ENCODE peak calls at places on chromosomes 3 and 15, in nine cellular contexts. U is stimulated activated CD8-positive, alpha-beta memory T cell treated with anti-CD3 and anti-CD28 coated beads, Interleukin-15, amount 100 ng/mL, for 24 hours; T is Panc1; J is NCI-H146; X is NCI-H1092 treated with DMSO at 0.1 percent for 48 hours; I is ovary; M is psoas muscle; S is fibroblast of pulmonary artery; C is GM10248. R is an unnamed sample.

GRCh38 chr15:73474785-73475184 is 31.8 kb downstream of the REC114 start:
- DNase-seq in S (no peak), U (no peak), C (no peak), T (no peak), J (no peak), X (no peak), M (no peak), I (no peak), R (no peak)

GRCh38 chr3:194129581-194130133 is 6.3 kb upstream of the HES1 start:
- DNase-seq in M (no peak), X (no peak), C (no peak), T (no peak), J (no peak), U (no peak), I (peak), S (peak), R (no peak)

GRCh38 chr15:51658664-51659063 is 22.6 kb upstream of the SCG3 start:
- DNase-seq in J (no peak), M (no peak), U (no peak), I (no peak), X (no peak), S (no peak), T (no peak), C (no peak), R (no peak)

GRCh38 chr3:53811143-53811915 is 34.9 kb downstream of the CHDH start:
- DNase-seq in M (no peak), C (no peak), U (no peak), T (no peak), S (no peak), X (no peak), J (no peak), I (no peak), R (no peak)

GRCh38 chr15:62927196-62927595 is 115.4 kb upstream of the TPM1 start:
- DNase-seq in C (no peak), S (no peak), X (no peak), M (no peak), U (no peak), T (no peak), J (no peak), I (no peak), R (peak)

GRCh38 chr3:119643528-119643927 is 16.9 kb downstream of the POPDC2 start:
- DNase-seq in T (no peak), X (no peak), I (no peak), U (no peak), J (no peak), S (peak), M (no peak), C (no peak), R (peak)

GRCh38 chr3:170207717-170208116 is 14.5 kb upstream of the PRKCI start:
- DNase-seq in T (no peak), S (no peak), C (no peak), I (no peak), X (no peak), U (no peak), J (no peak), M (no peak), R (no peak)

GRCh38 chr3:16183082-16183481 is 8.6 kb downstream of the GALNT15 start:
- DNase-seq in X (no peak), T (no peak), C (no peak), M (no peak), U (no peak), J (no peak), S (no peak), I (no peak), R (no peak)

GRCh38 chr3:140273542-140274195 is 338.7 kb downstream of the CLSTN2 start:
- DNase-seq in C (no peak), S (no peak), X (no peak), M (no peak), T (no peak), J (no peak), U (no peak), I (no peak), R (no peak)

GRCh38 chr3:112339609-112340008 is 6.7 kb downstream of the CD200 start:
- DNase-seq in I (no peak), C (no peak), J (no peak), X (no peak), M (no peak), U (no peak), T (no peak), S (no peak), R (no peak)

GRCh38 chr3:10758304-10759037 is 57.6 kb upstream of the SLC6A11 start:
- DNase-seq in U (peak), X (peak), T (peak), I (peak), S (peak), M (peak), C (peak), J (peak), R (peak)

GRCh38 chr3:58459160-58459559 is 25.5 kb upstream of the PDHB start:
- DNase-seq in C (no peak), U (no peak), S (no peak), X (no peak), T (no peak), J (no peak), M (no peak), I (no peak), R (no peak)

GRCh38 chr15:88630141-88630721 is 8.6 kb upstream of the ISG20 start:
- DNase-seq in I (no peak), M (no peak), X (no peak), U (no peak), S (no peak), T (no peak), C (no peak), J (peak), R (no peak)

GRCh38 chr3:128647307-128647706 is 3.3 kb downstream of the RPN1 start:
- DNase-seq in I (no peak), T (no peak), S (no peak), J (no peak), X (no peak), U (no peak), M (no peak), C (no peak), R (no peak)

GRCh38 chr3:47661121-47661752 is 82.6 kb upstream of the CSPG5 start:
- DNase-seq in M (peak), J (no peak), C (no peak), X (no peak), S (peak), U (no peak), T (no peak), I (no peak), R (peak)

GRCh38 chr3:38027466-38028465 is 1.7 kb downstream of the PLCD1 start:
- DNase-seq in S (no peak), C (no peak), U (no peak), J (no peak), T (no peak), M (no peak), X (no peak), I (no peak), R (no peak)

GRCh38 chr3:46734773-46735172 is 17.1 kb upstream of the PRSS50 start:
- DNase-seq in I (no peak), U (no peak), T (no peak), S (no peak), M (no peak), C (no peak), J (no peak), X (no peak), R (no peak)

GRCh38 chr3:128416578-128417150 is 50.0 kb downstream of the DNAJB8 start:
- DNase-seq in J (peak), U (no peak), M (no peak), C (no peak), T (peak), X (no peak), I (no peak), S (peak), R (peak)

GRCh38 chr15:39957481-39957880 is 23.6 kb downstream of the EIF2AK4 start:
- DNase-seq in U (no peak), S (no peak), J (no peak), T (no peak), M (no peak), X (no peak), I (no peak), C (no peak), R (no peak)

GRCh38 chr3:16294854-16295253 is 29.8 kb downstream of the OXNAD1 start:
- DNase-seq in X (no peak), J (no peak), I (no peak), C (no peak), S (no peak), M (no peak), U (no peak), T (no peak), R (no peak)

GRCh38 chr15:55514414-55514850 is 6.4 kb upstream of the DNAAF4 start:
- DNase-seq in J (no peak), I (no peak), T (no peak), C (no peak), M (no peak), U (no peak), S (no peak), X (no peak), R (no peak)